ENCODE peak calls at places on chromosome X, in four cellular contexts. F is spleen, R is bronchial epithelial cell, Y is stomach. W is an unnamed sample.

GRCh38 chrX:24672701-24673190 is 21.0 kb upstream of the POLA1 start:
- DNase-seq in Y (no peak), R (no peak), F (no peak), W (no peak)

GRCh38 chrX:21947671-21948070 is 7.2 kb downstream of the SMS start:
- DNase-seq in F (no peak), R (no peak), Y (no peak), W (no peak)

GRCh38 chrX:39972340-39972739 is 125.4 kb downstream of the BCOR start:
- DNase-seq in Y (no peak), R (no peak), F (no peak), W (peak)

GRCh38 chrX:78029663-78030062 is 60.2 kb upstream of the PGAM4 start:
- DNase-seq in Y (no peak), R (peak), F (no peak), W (peak)

GRCh38 chrX:22177950-22178349 is 94.8 kb upstream of the CBLL2 start:
- DNase-seq in F (no peak), Y (no peak), R (no peak), W (no peak)

GRCh38 chrX:85052636-85053343 is 49.1 kb downstream of the APOOL start:
- DNase-seq in Y (no peak), R (peak), F (no peak), W (peak)

GRCh38 chrX:15465347-15465746 is 27.8 kb downstream of the PIR start:
- DNase-seq in Y (no peak), R (peak), F (no peak), W (peak)

GRCh38 chrX:40897768-40898167 is 162.4 kb upstream of the MED14 start:
- DNase-seq in F (no peak), Y (no peak), R (no peak), W (no peak)

GRCh38 chrX:32998776-32999175 is 212.6 kb downstream of the DMD start:
- DNase-seq in Y (no peak), F (no peak), R (no peak), W (no peak)

GRCh38 chrX:119201570-119201969 is 34.5 kb upstream of the PGRMC1 start:
- DNase-seq in R (peak), F (no peak), Y (no peak), W (no peak)

GRCh38 chrX:19602866-19603620 is 87.7 kb upstream of the MAP3K15 start:
- DNase-seq in R (peak), Y (no peak), F (no peak), W (peak)

GRCh38 chrX:10165580-10166247 is 8.9 kb downstream of the CLCN4 start:
- DNase-seq in R (no peak), F (no peak), Y (peak), W (no peak)

GRCh38 chrX:19214248-19214787 is 92.0 kb upstream of the ADGRG2 start:
- DNase-seq in R (no peak), F (no peak), Y (no peak), W (no peak)

GRCh38 chrX:40244980-40245379 is 147.2 kb upstream of the BCOR start:
- DNase-seq in Y (no peak), R (no peak), F (no peak), W (no peak)

GRCh38 chrX:138756234-138756633 is 44.7 kb upstream of the FGF13 start:
- DNase-seq in R (peak), Y (no peak), F (no peak), W (peak)

GRCh38 chrX:72576161-72576896 is 3.7 kb upstream of the HDAC8 start:
- DNase-seq in F (no peak), R (peak), Y (no peak), W (peak)

GRCh38 chrX:103533428-103534216 is 14.3 kb upstream of the RAB40A start:
- DNase-seq in Y (peak), F (peak), R (peak), W (peak)

GRCh38 chrX:80876877-80877276 is 67.2 kb upstream of the BRWD3 start:
- DNase-seq in F (no peak), Y (no peak), R (peak), W (peak)

GRCh38 chrX:132094169-132094568 is 33.7 kb downstream of the FRMD7 start:
- DNase-seq in Y (no peak), F (no peak), R (no peak), W (peak)

GRCh38 chrX:63503541-63503940 is 152.4 kb upstream of the SPIN4 start:
- DNase-seq in F (no peak), R (no peak), Y (no peak), W (peak)

GRCh38 chrX:132933170-132933569 is 25.3 kb downstream of the HS6ST2 start:
- DNase-seq in F (no peak), R (no peak), Y (no peak), W (no peak)

GRCh38 chrX:126770179-126770578 is 49.4 kb upstream of the PRR32 start:
- DNase-seq in F (no peak), R (peak), Y (no peak), W (no peak)
- TF ChIP-seq CTCF in F (peak), R (no peak), Y (no peak), W (no peak)

DNA sequence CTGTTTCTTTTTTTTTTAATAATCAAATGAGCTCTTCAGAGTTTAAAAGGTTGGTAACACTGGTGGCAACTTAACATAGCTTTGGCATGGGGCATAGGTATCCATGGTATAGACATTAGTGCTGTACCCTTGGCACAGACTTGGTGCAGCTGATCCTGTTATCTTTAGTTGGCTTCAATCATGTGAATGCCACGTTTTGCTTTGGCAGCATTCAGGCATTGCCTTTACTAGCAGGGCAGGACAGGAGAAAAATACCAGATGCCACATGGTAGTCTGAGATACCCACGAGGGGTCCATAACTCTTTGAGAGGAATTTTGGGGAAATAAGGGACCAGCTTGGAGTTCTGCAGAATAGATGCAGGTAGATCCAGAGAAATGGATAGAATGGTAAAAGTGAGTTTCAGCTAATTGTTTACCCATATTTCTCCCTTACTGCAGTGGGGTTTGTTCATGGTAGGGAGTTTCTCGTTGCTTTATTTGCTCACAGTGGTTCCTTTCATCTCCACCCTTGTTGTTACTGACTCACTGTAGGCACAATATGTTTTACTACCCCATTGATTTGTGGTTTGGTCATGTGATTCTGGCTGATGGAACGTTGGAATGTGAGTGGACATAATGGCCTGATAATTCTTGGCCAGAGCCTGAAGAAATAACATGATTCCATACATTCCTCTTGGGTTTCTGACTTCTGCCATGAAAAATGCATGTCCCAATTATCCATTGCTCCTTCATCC is 342.7 kb downstream of the GLUD2 start:
- DNase-seq in R (peak), Y (no peak), F (no peak), W (peak)
- TF ChIP-seq CTCF in R (no peak), Y (no peak), F (no peak), W (no peak)

DNA sequence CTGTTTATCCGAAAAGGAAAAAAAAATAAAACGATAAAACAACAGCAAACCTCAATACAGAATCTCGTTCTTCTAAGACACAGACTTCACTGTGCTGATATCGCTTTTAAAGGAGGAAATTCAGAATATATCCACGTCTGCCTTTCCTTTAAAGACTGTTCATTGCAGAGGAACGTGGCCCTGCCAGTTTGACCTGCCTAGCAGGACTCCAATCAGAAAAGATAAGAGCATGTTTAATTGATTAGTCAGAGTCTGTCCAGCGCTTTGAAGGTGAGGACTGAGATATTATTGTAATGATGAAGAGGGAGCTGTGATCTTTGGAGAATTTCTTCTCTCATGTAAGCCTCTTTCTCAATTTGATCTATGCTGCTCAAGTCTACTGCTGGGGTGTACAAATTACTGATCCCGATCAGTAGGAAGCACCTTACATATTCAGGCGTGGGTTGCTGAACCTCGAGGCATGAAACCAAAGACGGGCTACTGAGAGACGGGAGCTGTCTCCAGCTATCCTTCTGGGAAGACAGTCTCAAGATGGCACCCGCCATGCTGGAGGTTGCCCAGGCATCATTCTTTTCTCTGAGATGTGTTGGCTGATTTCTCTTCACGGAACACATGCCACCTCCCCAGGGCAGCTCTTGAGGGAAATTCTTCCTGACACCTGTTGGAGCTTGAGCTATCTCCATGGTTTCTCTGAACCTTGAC is 146.1 kb downstream of the SHOX start:
- DNase-seq in Y (peak), F (peak), R (peak), W (no peak)
- TF ChIP-seq CTCF in Y (no peak), F (no peak), R (no peak), W (no peak)

DNA sequence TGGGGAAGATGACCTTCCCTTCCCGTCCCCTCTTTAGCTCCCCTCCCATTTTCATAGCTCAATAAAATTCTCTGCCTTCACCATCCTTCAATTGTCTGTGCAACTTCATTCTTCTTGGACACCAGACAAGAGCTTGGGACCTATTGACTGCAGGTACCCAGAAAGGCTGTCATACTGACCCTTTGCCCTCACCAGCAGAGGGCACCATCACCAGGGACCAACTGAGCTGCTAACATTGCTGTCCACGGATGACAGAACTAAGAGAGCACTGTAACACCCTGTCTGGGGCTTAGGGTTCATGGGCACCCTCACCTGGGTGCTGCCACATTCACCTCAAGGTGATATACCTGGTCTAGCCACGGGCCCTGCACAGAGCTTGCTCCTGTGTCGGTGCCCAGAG is 141.3 kb upstream of the VCX3B start:
- DNase-seq in F (no peak), Y (no peak), R (no peak), W (no peak)
- TF ChIP-seq CTCF in F (no peak), Y (no peak), R (peak), W (no peak)

W was measured in AG10803.